ENCODE peak calls at places on chromosomes 4 and X, in ten cellular contexts. Z, F, R, Q, A, P, I, M, L and X are unnamed samples.

GRCh38 chr4:100936676-100937390 is 410.5 kb downstream of the PPP3CA start:
- DNase-seq in Q (no peak), R (peak), A (no peak), L (no peak), I (no peak), Z (no peak), M (no peak), F (no peak), P (no peak), X (no peak)

GRCh38 chr4:5969336-5969735 is 48.9 kb downstream of the C4orf50 start:
- DNase-seq in P (no peak), I (no peak), Q (no peak), L (no peak), F (no peak), A (no peak), R (no peak), M (no peak), Z (no peak), X (no peak)

GRCh38 chrX:11899091-11899490 is 141.1 kb downstream of the MSL3 start:
- DNase-seq in Z (no peak), R (peak), F (no peak), P (no peak), A (no peak), L (no peak), Q (no peak), I (no peak), M (peak), X (no peak)

GRCh38 chrX:40109288-40110008 is 11.7 kb upstream of the BCOR start:
- DNase-seq in Z (no peak), F (peak), A (peak), L (no peak), M (peak), Q (peak), I (no peak), P (peak), R (peak), X (no peak)

GRCh38 chr4:36243355-36244256 is 708 bp downstream of the ARAP2 start:
- DNase-seq in Q (peak), M (peak), A (peak), R (peak), Z (no peak), L (peak), I (peak), F (peak), P (peak), X (peak)

GRCh38 chr4:158446106-158446505 is 75.6 kb upstream of the RXFP1 start:
- DNase-seq in A (no peak), I (no peak), Q (no peak), R (peak), L (no peak), P (no peak), F (no peak), M (peak), Z (peak), X (no peak)

GRCh38 chr4:112279882-112280315 is 5.8 kb downstream of the TIFA start:
- DNase-seq in P (no peak), M (peak), L (no peak), R (no peak), A (no peak), I (no peak), Z (no peak), Q (no peak), F (no peak), X (no peak)

GRCh38 chrX:119429471-119429870 is 30.3 kb downstream of the SLC25A43 start:
- DNase-seq in P (no peak), Z (no peak), I (no peak), M (peak), R (no peak), L (no peak), Q (no peak), A (no peak), F (no peak), X (no peak)

GRCh38 chr4:53962516-53963225 is 101.7 kb downstream of the CHIC2 start:
- DNase-seq in M (peak), R (peak), A (no peak), I (no peak), Z (no peak), L (no peak), Q (no peak), F (no peak), P (no peak), X (no peak)

GRCh38 chr4:176999943-177000543 is 207.3 kb upstream of the VEGFC start:
- DNase-seq in I (no peak), R (no peak), A (no peak), Z (no peak), L (no peak), M (peak), P (peak), Q (no peak), F (no peak), X (no peak)

GRCh38 chr4:25401066-25401465 is 24.0 kb downstream of the ANAPC4 start:
- DNase-seq in L (no peak), M (no peak), I (no peak), R (no peak), P (peak), A (no peak), Z (no peak), Q (no peak), F (no peak), X (no peak)

GRCh38 chrX:118523920-118524319 is 28.3 kb downstream of the DOCK11 start:
- DNase-seq in I (no peak), R (no peak), M (no peak), P (no peak), A (no peak), L (peak), Q (no peak), F (no peak), Z (no peak), X (no peak)

GRCh38 chrX:110341189-110342035 is 17.2 kb upstream of the RTL9 start:
- DNase-seq in L (no peak), Q (no peak), R (peak), M (peak), P (no peak), F (no peak), Z (peak), A (no peak), I (peak), X (no peak)

GRCh38 chrX:110954428-110954827 is 141.6 kb upstream of the PAK3 start:
- DNase-seq in L (no peak), R (no peak), M (no peak), P (no peak), Z (no peak), A (no peak), I (no peak), F (no peak), Q (no peak), X (no peak)

GRCh38 chrX:31921236-31921635 is 849.4 kb upstream of the FTHL17 start:
- DNase-seq in A (no peak), L (no peak), Z (no peak), F (no peak), Q (no peak), M (peak), R (no peak), I (no peak), P (no peak), X (no peak)

GRCh38 chr4:158079661-158080060 is 93.2 kb downstream of the GASK1B start:
- DNase-seq in L (no peak), F (no peak), P (no peak), M (no peak), Q (no peak), Z (no peak), A (no peak), I (no peak), R (no peak), X (no peak)

GRCh38 chr4:30945586-30945985 is 225.4 kb downstream of the PCDH7 start:
- DNase-seq in I (no peak), M (peak), F (no peak), R (peak), Q (no peak), L (no peak), P (no peak), A (no peak), Z (no peak), X (no peak)

GRCh38 chr4:68724922-68725321 is 54.5 kb upstream of the UGT2B15 start:
- DNase-seq in I (no peak), M (no peak), F (peak), Q (no peak), R (no peak), Z (no peak), L (no peak), A (no peak), P (no peak), X (no peak)

GRCh38 chr4:31349907-31350306 is 629.7 kb downstream of the PCDH7 start:
- DNase-seq in A (no peak), I (no peak), M (no peak), L (no peak), F (no peak), Z (no peak), Q (no peak), P (no peak), R (no peak), X (no peak)

GRCh38 chr4:182871616-182872015 is 45.6 kb downstream of the DCTD start:
- DNase-seq in Q (no peak), Z (no peak), F (no peak), M (no peak), P (no peak), R (no peak), I (no peak), A (no peak), L (no peak), X (no peak)

GRCh38 chrX:55758033-55758432 is 40.5 kb downstream of the RRAGB start:
- DNase-seq in F (no peak), A (no peak), R (peak), Z (no peak), M (peak), I (no peak), P (no peak), L (no peak), Q (no peak), X (no peak)

GRCh38 chr4:122117743-122118142 is 34.4 kb upstream of the BLTP1 start:
- DNase-seq in M (peak), P (no peak), I (no peak), Q (no peak), R (peak), L (peak), A (no peak), F (no peak), Z (no peak), X (no peak)

GRCh38 chr4:13544556-13545393 is 467 bp upstream of the NKX3-2 start:
- DNase-seq in L (no peak), R (peak), F (no peak), A (peak), P (peak), I (peak), Q (peak), Z (peak), M (peak), X (peak)

GRCh38 chr4:112426416-112426815 is 89.6 kb downstream of the NEUROG2 start:
- DNase-seq in L (no peak), I (no peak), Q (no peak), Z (no peak), M (no peak), F (no peak), P (no peak), A (no peak), R (no peak), X (no peak)

GRCh38 chr4:184961693-184962092 is 56.6 kb upstream of the HELT start:
- DNase-seq in L (no peak), A (no peak), Q (no peak), P (no peak), Z (no peak), M (no peak), F (no peak), R (no peak), I (no peak), X (no peak)

GRCh38 chr4:57154191-57154590 is 44.0 kb upstream of the IGFBP7 start:
- DNase-seq in P (no peak), R (peak), L (no peak), F (no peak), A (no peak), I (no peak), Q (no peak), M (peak), Z (peak), X (no peak)

GRCh38 chrX:85994228-85994627 is 53.1 kb downstream of the CHM start:
- DNase-seq in L (no peak), R (no peak), P (no peak), M (no peak), F (no peak), A (no peak), Q (no peak), I (no peak), Z (no peak), X (no peak)

GRCh38 chr4:100849319-100849718 is 331.5 kb upstream of the EMCN start:
- DNase-seq in F (no peak), Z (no peak), Q (no peak), I (no peak), R (no peak), A (no peak), M (no peak), L (no peak), P (no peak), X (no peak)

GRCh38 chrX:123860983-123861382 is 1.1 kb downstream of the XIAP start:
- DNase-seq in Z (no peak), M (peak), Q (no peak), I (no peak), A (no peak), P (no peak), R (peak), F (no peak), L (no peak), X (no peak)

GRCh38 chr4:176791591-176792347 is 953 bp downstream of the VEGFC start:
- DNase-seq in Q (peak), P (no peak), A (peak), R (peak), M (peak), L (no peak), Z (no peak), I (peak), F (peak), X (peak)

GRCh38 chrX:56793112-56793430 is 64.0 kb downstream of the NBDY start:
- DNase-seq in Q (no peak), L (no peak), M (no peak), R (no peak), I (no peak), F (no peak), Z (no peak), P (no peak), A (no peak), X (no peak)

DNA sequence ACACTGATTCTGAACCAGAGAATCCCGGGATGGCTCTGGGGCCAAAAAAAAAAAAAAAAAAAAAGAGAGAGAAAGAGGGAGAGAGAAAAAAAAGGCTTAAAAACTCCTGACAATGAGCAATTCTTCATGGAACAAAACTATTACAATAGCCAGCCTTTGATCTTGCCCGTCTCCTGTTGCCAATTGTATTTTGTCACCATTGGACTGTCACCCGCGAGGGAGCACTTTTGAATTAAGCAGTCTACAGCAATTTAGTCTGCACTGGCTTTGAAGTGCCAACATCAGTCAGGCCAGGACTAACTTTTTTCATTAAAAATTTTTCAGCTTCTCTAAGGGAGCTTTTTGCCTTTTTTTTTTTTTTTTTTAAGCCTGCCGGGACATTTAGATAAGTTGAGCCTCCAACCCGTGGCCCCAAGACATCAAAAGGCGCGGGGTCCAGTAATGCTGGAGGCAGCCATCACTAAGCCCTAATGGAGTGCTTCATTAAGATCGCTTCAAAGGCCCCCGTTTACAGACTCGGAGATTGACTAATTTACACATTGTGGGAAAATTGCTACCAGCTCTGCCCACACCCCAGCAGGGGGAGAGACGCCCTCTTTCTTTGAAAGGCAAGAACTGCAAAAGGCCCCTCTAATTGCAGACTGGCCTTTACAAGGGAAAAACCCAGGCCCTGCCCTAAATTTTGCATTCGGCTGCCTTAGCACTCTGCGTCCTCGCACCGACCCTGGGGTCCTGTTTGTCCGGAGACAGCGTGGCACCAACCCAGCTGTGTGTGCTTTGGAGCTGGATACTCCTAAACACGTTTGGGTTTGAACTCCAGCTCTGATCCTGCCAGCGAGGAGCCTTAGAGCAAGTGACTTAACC is 98.1 kb upstream of the MSX1 start:
- DNase-seq in L (no peak), Z (no peak), M (peak), Q (no peak), I (no peak), P (no peak), A (no peak), R (no peak), F (no peak), X (peak)
- TF ChIP-seq CTCF in L (no peak), Z (peak), M (peak), Q (no peak), I (no peak), P (no peak), A (no peak), R (no peak), F (no peak), X (peak)

GRCh38 chr4:8410066-8410600 is 30.4 kb downstream of the ACOX3 start:
- DNase-seq in L (no peak), I (no peak), F (no peak), Z (no peak), P (no peak), A (no peak), R (no peak), Q (no peak), M (no peak), X (no peak)

GRCh38 chr4:8412288-8412687 is 28.2 kb downstream of the ACOX3 start:
- DNase-seq in F (no peak), M (no peak), R (no peak), P (no peak), Q (no peak), Z (no peak), A (no peak), I (no peak), L (no peak), X (no peak)

GRCh38 chr4:8411351-8412180 is 29.0 kb downstream of the ACOX3 start:
- DNase-seq in Q (no peak), M (no peak), L (no peak), A (no peak), P (no peak), I (no peak), F (no peak), R (no peak), Z (no peak), X (no peak)

GRCh38 chr4:8409271-8410065 is 31.1 kb downstream of the ACOX3 start:
- DNase-seq in R (peak), L (peak), A (peak), F (no peak), Q (no peak), Z (no peak), P (no peak), M (peak), I (no peak), X (no peak)

GRCh38 chr4:8410641-8411271 is 29.8 kb downstream of the ACOX3 start:
- DNase-seq in P (peak), M (peak), A (peak), F (peak), L (no peak), R (peak), Q (no peak), Z (no peak), I (no peak), X (no peak)
- TF ChIP-seq CTCF in P (peak), M (peak), A (peak), F (no peak), L (no peak), R (peak), Q (peak), Z (peak), I (no peak), X (peak)

GRCh38 chrX:75038925-75039324 is 113.7 kb upstream of the NEXMIF start:
- DNase-seq in R (peak), F (no peak), Q (no peak), M (peak), I (no peak), A (no peak), Z (no peak), P (no peak), L (no peak), X (no peak)
- TF ChIP-seq CTCF in R (peak), F (no peak), Q (no peak), M (peak), I (peak), A (peak), Z (peak), P (no peak), L (no peak), X (peak)

DNA sequence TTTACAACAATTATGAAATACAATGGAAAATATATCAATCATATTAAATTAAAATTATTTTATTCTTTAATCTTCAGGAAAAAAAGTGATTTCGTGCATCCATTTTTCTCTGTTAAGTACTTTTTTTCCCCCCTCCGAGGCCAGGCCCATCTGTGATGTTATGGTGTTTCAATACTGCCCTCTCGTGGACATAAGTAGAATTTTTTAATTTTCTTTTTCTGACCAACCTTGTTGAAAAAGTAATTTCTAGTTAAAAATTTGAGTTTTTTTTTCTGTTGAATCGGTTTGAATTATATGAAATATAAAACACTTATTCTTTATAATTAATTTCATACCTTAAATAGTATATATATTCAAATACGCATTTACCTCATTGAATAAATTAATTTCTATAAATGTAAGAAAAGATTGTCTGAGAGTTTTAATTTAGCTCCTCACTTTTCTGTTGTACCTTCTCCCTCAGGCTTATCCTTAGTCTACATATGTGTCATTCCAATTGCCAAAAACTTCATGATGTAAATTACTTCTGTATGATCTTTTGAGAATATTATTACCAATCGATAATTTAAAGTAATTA is 175.8 kb upstream of the TECRL start:
- DNase-seq in F (no peak), Z (no peak), R (peak), I (peak), M (peak), Q (peak), L (no peak), P (no peak), A (no peak), X (peak)
- TF ChIP-seq CTCF in F (no peak), Z (peak), R (peak), I (peak), M (peak), Q (peak), L (peak), P (peak), A (peak), X (peak)

GRCh38 chr4:10074767-10075105 is 41.9 kb downstream of the WDR1 start:
- DNase-seq in P (peak), A (no peak), L (no peak), I (peak), M (peak), Z (no peak), F (no peak), Q (peak), R (peak), X (no peak)
- TF ChIP-seq CTCF in P (peak), A (peak), L (peak), I (peak), M (peak), Z (peak), F (no peak), Q (peak), R (peak), X (peak)

GRCh38 chr4:991451-992296 is 1.5 kb downstream of the SLC26A1 start:
- DNase-seq in I (no peak), Z (no peak), P (no peak), L (no peak), Q (peak), F (no peak), R (no peak), M (no peak), A (no peak), X (no peak)
- TF ChIP-seq CTCF in I (no peak), Z (no peak), P (no peak), L (no peak), Q (no peak), F (no peak), R (no peak), M (no peak), A (no peak), X (no peak)

GRCh38 chr4:117447925-117448324 is 362.5 kb upstream of the TRAM1L1 start:
- DNase-seq in A (no peak), Q (no peak), I (no peak), R (no peak), F (no peak), Z (no peak), L (no peak), P (no peak), M (no peak), X (no peak)
- TF ChIP-seq CTCF in A (no peak), Q (no peak), I (peak), R (no peak), F (no peak), Z (no peak), L (no peak), P (no peak), M (no peak), X (peak)

GRCh38 chr4:8428288-8429097 is 12.0 kb downstream of the ACOX3 start:
- DNase-seq in L (peak), M (peak), Q (peak), A (peak), F (peak), I (peak), P (peak), Z (peak), R (peak), X (peak)
- TF ChIP-seq CTCF in L (no peak), M (peak), Q (peak), A (no peak), F (no peak), I (peak), P (peak), Z (peak), R (peak), X (peak)

DNA sequence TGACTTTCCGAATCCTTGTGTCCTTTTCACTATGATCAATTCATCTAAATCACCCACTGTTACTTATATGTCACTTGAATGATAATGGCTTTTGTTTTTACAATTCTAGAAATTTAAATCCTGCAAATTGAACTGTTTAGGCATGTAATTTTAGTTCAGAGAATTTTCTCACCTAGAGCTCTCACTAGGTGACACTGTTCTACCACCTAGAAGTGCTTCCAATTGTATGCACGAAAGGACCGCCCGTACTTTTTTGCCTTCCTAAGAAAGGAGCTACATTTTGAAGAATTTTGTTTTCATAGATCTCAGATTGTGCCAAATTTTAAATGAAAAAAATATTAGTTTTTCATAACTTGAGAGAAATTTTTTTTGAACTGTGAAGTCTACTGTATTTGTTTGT is 481.6 kb upstream of the FSTL5 start:
- DNase-seq in I (no peak), A (no peak), F (no peak), Z (no peak), P (no peak), L (no peak), Q (no peak), M (peak), R (peak), X (no peak)
- TF ChIP-seq CTCF in I (no peak), A (peak), F (no peak), Z (no peak), P (peak), L (no peak), Q (no peak), M (peak), R (no peak), X (peak)